ENCODE peak calls at places on chromosomes 5 and 9, in five cellular contexts. G, L, O, W and T are unnamed samples.

GRCh38 chr5:58462623-58463230 is 2.8 kb upstream of the PLK2 start:
- DNase-seq in G (peak), L (no peak), O (peak), W (peak), T (no peak)

GRCh38 chr9:15086096-15087030 is 176.1 kb upstream of the FREM1 start:
- DNase-seq in G (no peak), L (no peak), O (no peak), W (no peak), T (no peak)

GRCh38 chr9:19555214-19555613 is 146.4 kb downstream of the ACER2 start:
- DNase-seq in G (no peak), L (no peak), O (no peak), W (no peak), T (no peak)

GRCh38 chr5:1122511-1123284 is 10.8 kb upstream of the SLC12A7 start:
- DNase-seq in G (no peak), L (no peak), O (no peak), W (no peak), T (no peak)

GRCh38 chr5:147170603-147171002 is 64.2 kb upstream of the STK32A start:
- DNase-seq in G (peak), L (no peak), O (peak), W (no peak), T (no peak)

GRCh38 chr9:131233989-131234388 is 42.3 kb downstream of the FAM78A start:
- DNase-seq in G (no peak), L (no peak), O (no peak), W (no peak), T (no peak)

GRCh38 chr9:105637787-105638395 is 24.4 kb upstream of the TAL2 start:
- DNase-seq in G (no peak), L (no peak), O (no peak), W (no peak), T (no peak)

GRCh38 chr9:33349743-33350142 is 52.6 kb downstream of the AQP7 start:
- DNase-seq in G (no peak), L (no peak), O (no peak), W (no peak), T (no peak)

GRCh38 chr5:134118212-134118611 is 3.7 kb downstream of the TCF7 start:
- DNase-seq in G (no peak), L (no peak), O (no peak), W (no peak), T (no peak)

GRCh38 chr5:15645376-15645775 is 145.4 kb downstream of the FBXL7 start:
- DNase-seq in G (no peak), L (no peak), O (peak), W (no peak), T (no peak)

GRCh38 chr5:62305358-62305714 is 670 bp upstream of the KIF2A start:
- DNase-seq in G (no peak), L (no peak), O (no peak), W (no peak), T (no peak)

GRCh38 chr9:127987103-127987614 is 6.4 kb upstream of the EEIG1 start:
- DNase-seq in G (peak), L (no peak), O (peak), W (no peak), T (no peak)

GRCh38 chr5:53089481-53089976 is 20.0 kb downstream of the MOCS2 start:
- DNase-seq in G (no peak), L (no peak), O (no peak), W (no peak), T (no peak)

GRCh38 chr5:90308787-90309585 is 100.6 kb downstream of the CETN3 start:
- DNase-seq in G (no peak), L (no peak), O (peak), W (no peak), T (no peak)

GRCh38 chr9:23851024-23851629 is 25.1 kb upstream of the ELAVL2 start:
- DNase-seq in G (peak), L (no peak), O (peak), W (no peak), T (no peak)

GRCh38 chr5:145718956-145719355 is 116.2 kb downstream of the PRELID2 start:
- DNase-seq in G (no peak), L (no peak), O (peak), W (peak), T (peak)

GRCh38 chr9:111167341-111167740 is 129.1 kb upstream of the LPAR1 start:
- DNase-seq in G (no peak), L (no peak), O (no peak), W (no peak), T (no peak)

GRCh38 chr5:169911448-169912212 is 68.7 kb downstream of the INSYN2B start:
- DNase-seq in G (no peak), L (no peak), O (no peak), W (no peak), T (no peak)

GRCh38 chr5:72041643-72042042 is 65.6 kb upstream of the MAP1B start:
- DNase-seq in G (no peak), L (no peak), O (no peak), W (no peak), T (no peak)

GRCh38 chr5:172637122-172637580 is 3.9 kb upstream of the NEURL1B start:
- DNase-seq in G (no peak), L (no peak), O (no peak), W (no peak), T (no peak)

GRCh38 chr9:131395745-131396479 is 2.0 kb downstream of the PRRC2B start:
- DNase-seq in G (no peak), L (no peak), O (no peak), W (no peak), T (no peak)

GRCh38 chr9:136750526-136750925 is 2.2 kb upstream of the LCN6 start:
- DNase-seq in G (no peak), L (no peak), O (peak), W (no peak), T (no peak)

GRCh38 chr5:90803891-90804290 is 245.3 kb downstream of the ADGRV1 start:
- DNase-seq in G (no peak), L (no peak), O (peak), W (no peak), T (no peak)

GRCh38 chr9:83477571-83477970 is 60.6 kb downstream of the FRMD3 start:
- DNase-seq in G (no peak), L (peak), O (peak), W (no peak), T (peak)

GRCh38 chr9:3299872-3300271 is 225.9 kb downstream of the RFX3 start:
- DNase-seq in G (no peak), L (no peak), O (no peak), W (no peak), T (no peak)

GRCh38 chr5:177505075-177505474 is 4.6 kb downstream of the DOK3 start:
- DNase-seq in G (no peak), L (no peak), O (no peak), W (no peak), T (no peak)

GRCh38 chr9:97873410-97873809 is 20.4 kb downstream of the FOXE1 start:
- DNase-seq in G (no peak), L (no peak), O (no peak), W (no peak), T (no peak)

GRCh38 chr5:130966990-130967389 is 198.1 kb downstream of the HINT1 start:
- DNase-seq in G (no peak), L (no peak), O (no peak), W (no peak), T (no peak)

GRCh38 chr5:61587120-61587519 is 255.1 kb downstream of the ZSWIM6 start:
- DNase-seq in G (no peak), L (no peak), O (peak), W (no peak), T (no peak)

GRCh38 chr5:37720550-37720952 is 119.3 kb downstream of the GDNF start:
- DNase-seq in G (no peak), L (no peak), O (no peak), W (no peak), T (no peak)

GRCh38 chr5:172417983-172418630 is 36.2 kb downstream of the SH3PXD2B start:
- DNase-seq in G (peak), L (peak), O (peak), W (peak), T (peak)

GRCh38 chr9:126036881-126037291 is 289.7 kb downstream of the PBX3 start:
- DNase-seq in G (no peak), L (no peak), O (peak), W (no peak), T (no peak)

GRCh38 chr9:88706193-88707112 is 171.5 kb downstream of the NXNL2 start:
- DNase-seq in G (peak), L (peak), O (peak), W (no peak), T (no peak)

GRCh38 chr9:88713022-88713421 is 178.0 kb downstream of the NXNL2 start:
- DNase-seq in G (no peak), L (no peak), O (no peak), W (no peak), T (no peak)

GRCh38 chr9:88712484-88712883 is 177.5 kb downstream of the NXNL2 start:
- DNase-seq in G (no peak), L (no peak), O (no peak), W (no peak), T (no peak)

GRCh38 chr9:88711719-88712118 is 176.7 kb downstream of the NXNL2 start:
- DNase-seq in G (no peak), L (no peak), O (no peak), W (no peak), T (no peak)

GRCh38 chr9:88710449-88710848 is 175.5 kb downstream of the NXNL2 start:
- DNase-seq in G (no peak), L (no peak), O (no peak), W (no peak), T (no peak)
- TF ChIP-seq CTCF in G (no peak), L (no peak), O (no peak), W (no peak), T (no peak)

DNA sequence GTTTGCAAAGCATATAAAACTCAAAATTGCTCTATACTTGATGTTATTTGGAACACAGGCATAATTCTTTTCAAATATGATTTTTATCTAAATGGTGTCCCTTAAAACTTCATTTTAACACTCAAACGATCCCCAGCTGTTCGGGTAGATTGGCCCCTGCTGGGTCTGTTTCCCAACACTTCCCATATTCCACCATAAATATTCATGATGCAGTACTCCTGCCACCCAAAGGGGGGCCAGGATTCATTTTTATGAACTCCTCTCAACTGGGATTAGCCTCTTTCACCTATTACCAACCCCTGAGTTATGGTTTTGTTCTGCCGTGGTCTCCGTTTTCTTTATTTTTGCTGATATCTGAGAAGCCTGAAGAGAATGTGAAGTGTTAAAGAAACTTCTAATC is 383.9 kb downstream of the DMRT2 start:
- DNase-seq in G (no peak), L (no peak), O (no peak), W (no peak), T (no peak)
- TF ChIP-seq CTCF in G (no peak), L (peak), O (peak), W (no peak), T (no peak)

DNA sequence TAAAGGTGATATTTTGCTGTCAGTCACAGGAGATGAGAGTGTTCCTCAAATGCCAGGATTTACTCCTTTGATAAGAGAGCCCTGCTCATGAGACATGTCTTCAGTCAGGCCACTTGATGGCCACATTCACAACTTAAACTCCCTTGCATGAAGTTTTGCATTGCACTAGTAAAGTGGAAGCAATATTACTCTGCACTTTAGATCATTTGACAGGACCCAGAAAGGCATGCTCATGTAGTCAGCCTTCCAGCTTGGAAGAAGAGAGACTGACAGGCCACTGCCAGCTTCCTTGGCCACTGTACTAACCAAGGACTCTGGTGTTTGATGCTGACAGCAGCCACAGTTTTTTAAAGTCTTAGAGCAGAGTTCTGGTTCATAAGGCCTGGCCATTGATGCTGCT is 42.6 kb downstream of the NPR3 start:
- DNase-seq in G (no peak), L (no peak), O (peak), W (peak), T (no peak)
- TF ChIP-seq CTCF in G (no peak), L (no peak), O (peak), W (peak), T (no peak)

GRCh38 chr5:151459680-151460079 is 12.3 kb downstream of the SLC36A1 start:
- DNase-seq in G (no peak), L (no peak), O (peak), W (no peak), T (no peak)

GRCh38 chr5:151461312-151461711 is 13.9 kb downstream of the SLC36A1 start:
- DNase-seq in G (no peak), L (no peak), O (no peak), W (no peak), T (no peak)

GRCh38 chr5:151464101-151464500 is 16.7 kb downstream of the SLC36A1 start:
- DNase-seq in G (no peak), L (no peak), O (no peak), W (no peak), T (no peak)

GRCh38 chr5:151465476-151465875 is 18.1 kb downstream of the SLC36A1 start:
- DNase-seq in G (no peak), L (no peak), O (no peak), W (no peak), T (no peak)

DNA sequence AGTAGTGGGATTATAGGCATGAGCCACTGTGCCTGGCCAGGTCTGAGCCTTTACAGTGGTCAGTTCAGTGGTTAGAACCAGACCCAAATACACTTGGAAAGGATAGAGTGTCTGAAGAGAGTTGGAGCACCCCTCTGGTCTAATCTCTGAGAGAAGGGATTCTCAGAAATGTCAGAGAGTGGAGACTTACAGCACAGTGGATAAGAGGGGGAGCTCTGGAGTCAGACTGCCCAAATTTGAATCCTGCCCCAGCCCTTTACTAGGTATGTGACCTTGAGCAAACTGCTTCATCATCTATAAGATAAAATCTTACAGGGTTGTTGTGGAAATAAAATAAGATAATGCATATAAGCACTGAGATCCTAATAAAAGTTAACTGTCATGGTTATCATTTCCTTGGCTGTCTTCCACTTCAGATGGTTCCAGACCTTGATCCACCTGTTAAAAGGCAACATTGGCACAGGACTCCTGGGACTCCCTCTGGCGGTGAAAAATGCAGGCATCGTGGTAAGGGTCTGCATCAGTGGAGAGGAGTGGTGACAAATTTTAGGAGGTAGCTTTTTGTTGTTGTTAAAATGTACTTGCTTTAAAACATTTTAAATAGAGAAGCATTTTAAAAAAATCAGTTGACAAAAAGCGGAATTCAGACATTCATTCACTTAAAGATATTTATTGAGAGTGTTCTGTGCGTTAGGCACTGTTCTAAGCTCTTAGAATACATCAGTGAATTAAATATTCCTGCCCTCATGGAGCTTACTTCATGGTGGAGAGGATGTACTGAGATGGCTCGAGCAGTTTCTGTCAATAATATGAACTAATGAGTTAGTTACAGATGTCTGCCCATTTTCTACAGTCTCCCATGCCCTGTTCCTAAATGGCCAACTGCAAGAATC is 16.0 kb downstream of the SLC36A1 start:
- DNase-seq in G (no peak), L (no peak), O (no peak), W (no peak), T (no peak)
- TF ChIP-seq CTCF in G (no peak), L (peak), O (peak), W (peak), T (peak)

GRCh38 chr5:34656700-34657549 is 797 bp downstream of the RAI14 start:
- DNase-seq in G (peak), L (no peak), O (peak), W (no peak), T (no peak)

GRCh38 chr5:34659168-34659567 is 3.0 kb downstream of the RAI14 start:
- DNase-seq in G (no peak), L (no peak), O (no peak), W (no peak), T (no peak)

GRCh38 chr5:34657550-34657921 is 1.4 kb downstream of the RAI14 start:
- DNase-seq in G (peak), L (no peak), O (peak), W (no peak), T (no peak)

GRCh38 chr5:34656001-34656699 is at the start of gene RAI14:
- DNase-seq in G (peak), L (no peak), O (peak), W (peak), T (peak)

GRCh38 chr5:34658023-34658422 is 1.9 kb downstream of the RAI14 start:
- DNase-seq in G (no peak), L (no peak), O (peak), W (no peak), T (no peak)
- TF ChIP-seq CTCF in G (no peak), L (peak), O (peak), W (peak), T (peak)

GRCh38 chr9:134325813-134326753 is at the start of gene RXRA:
- DNase-seq in G (peak), L (no peak), O (peak), W (peak), T (peak)
- TF ChIP-seq CTCF in G (no peak), L (no peak), O (peak), W (peak), T (no peak)